ENCODE peak calls at places on chromosomes 4 and X, in six cellular contexts. One of them, this sample, is unnamed.

GRCh38 chrX:129642641-129643040 is 12.1 kb downstream of the APLN start:
- DNase-seq in lower lobe of right lung: no peak
- DNase-seq in heart left ventricle: no peak
- DNase-seq in choroid plexus epithelial cell: no peak
- DNase-seq in Peyer's patch: no peak
- DNase-seq in GM12865: no peak
- DNase-seq in this sample: peak

GRCh38 chr4:4578981-4579380 is 37.1 kb upstream of the STX18 start:
- DNase-seq in GM12865: no peak
- DNase-seq in Peyer's patch: no peak
- DNase-seq in heart left ventricle: no peak
- DNase-seq in lower lobe of right lung: no peak
- DNase-seq in choroid plexus epithelial cell: no peak
- DNase-seq in this sample: no peak

GRCh38 chrX:135484636-135485289 is 35.7 kb upstream of the INTS6L start:
- DNase-seq in GM12865: peak
- DNase-seq in lower lobe of right lung: no peak
- DNase-seq in heart left ventricle: no peak
- DNase-seq in choroid plexus epithelial cell: peak
- DNase-seq in Peyer's patch: no peak
- DNase-seq in this sample: peak

GRCh38 chrX:40012800-40013682 is 84.7 kb downstream of the BCOR start:
- DNase-seq in GM12865: peak
- DNase-seq in heart left ventricle: peak
- DNase-seq in lower lobe of right lung: peak
- DNase-seq in Peyer's patch: peak
- DNase-seq in choroid plexus epithelial cell: peak
- DNase-seq in this sample: peak

GRCh38 chr4:120704529-120704928 is 218.0 kb downstream of the PRDM5 start:
- DNase-seq in Peyer's patch: no peak
- DNase-seq in heart left ventricle: no peak
- DNase-seq in GM12865: no peak
- DNase-seq in lower lobe of right lung: no peak
- DNase-seq in choroid plexus epithelial cell: no peak
- DNase-seq in this sample: no peak

GRCh38 chrX:31224321-31225012 is 152.6 kb upstream of the FTHL17 start:
- DNase-seq in lower lobe of right lung: no peak
- DNase-seq in heart left ventricle: no peak
- DNase-seq in choroid plexus epithelial cell: no peak
- DNase-seq in GM12865: no peak
- DNase-seq in Peyer's patch: no peak
- DNase-seq in this sample: no peak

GRCh38 chr4:41256131-41256739 is 493 bp upstream of the UCHL1 start:
- DNase-seq in heart left ventricle: no peak
- DNase-seq in choroid plexus epithelial cell: peak
- DNase-seq in GM12865: no peak
- DNase-seq in lower lobe of right lung: no peak
- DNase-seq in Peyer's patch: no peak
- DNase-seq in this sample: no peak

GRCh38 chr4:41728571-41728908 is 20.0 kb downstream of the PHOX2B start:
- DNase-seq in lower lobe of right lung: no peak
- DNase-seq in Peyer's patch: no peak
- DNase-seq in GM12865: no peak
- DNase-seq in heart left ventricle: no peak
- DNase-seq in choroid plexus epithelial cell: peak
- DNase-seq in this sample: peak

GRCh38 chr4:148447672-148448071 is 5.5 kb upstream of the NR3C2 start:
- DNase-seq in Peyer's patch: no peak
- DNase-seq in GM12865: no peak
- DNase-seq in choroid plexus epithelial cell: no peak
- DNase-seq in heart left ventricle: no peak
- DNase-seq in lower lobe of right lung: no peak
- DNase-seq in this sample: no peak

GRCh38 chr4:149766135-149766534 is 49.5 kb downstream of the IQCM start:
- DNase-seq in heart left ventricle: no peak
- DNase-seq in GM12865: no peak
- DNase-seq in Peyer's patch: no peak
- DNase-seq in lower lobe of right lung: no peak
- DNase-seq in choroid plexus epithelial cell: no peak
- DNase-seq in this sample: no peak

GRCh38 chr4:157706134-157706533 is 466.7 kb downstream of the GASK1B start:
- DNase-seq in Peyer's patch: no peak
- DNase-seq in GM12865: no peak
- DNase-seq in choroid plexus epithelial cell: no peak
- DNase-seq in heart left ventricle: no peak
- DNase-seq in lower lobe of right lung: no peak
- DNase-seq in this sample: no peak

GRCh38 chrX:143429021-143429570 is 88.2 kb downstream of the SPANXN3 start:
- DNase-seq in GM12865: no peak
- DNase-seq in lower lobe of right lung: no peak
- DNase-seq in heart left ventricle: no peak
- DNase-seq in Peyer's patch: no peak
- DNase-seq in choroid plexus epithelial cell: no peak
- DNase-seq in this sample: peak

GRCh38 chr4:165814256-165815010 is 58.6 kb upstream of the TLL1 start:
- DNase-seq in choroid plexus epithelial cell: peak
- DNase-seq in lower lobe of right lung: no peak
- DNase-seq in Peyer's patch: no peak
- DNase-seq in heart left ventricle: no peak
- DNase-seq in GM12865: no peak
- DNase-seq in this sample: peak

GRCh38 chr4:99190336-99190735 is 28.7 kb downstream of the ADH6 start:
- DNase-seq in Peyer's patch: no peak
- DNase-seq in lower lobe of right lung: no peak
- DNase-seq in GM12865: no peak
- DNase-seq in heart left ventricle: no peak
- DNase-seq in choroid plexus epithelial cell: no peak
- DNase-seq in this sample: no peak

GRCh38 chr4:126051709-126052424 is 737.1 kb downstream of the FAT4 start:
- DNase-seq in GM12865: no peak
- DNase-seq in choroid plexus epithelial cell: peak
- DNase-seq in Peyer's patch: no peak
- DNase-seq in heart left ventricle: peak
- DNase-seq in lower lobe of right lung: no peak
- DNase-seq in this sample: peak

GRCh38 chrX:130810561-130810960 is 92.4 kb downstream of the ENOX2 start:
- DNase-seq in lower lobe of right lung: no peak
- DNase-seq in GM12865: no peak
- DNase-seq in choroid plexus epithelial cell: no peak
- DNase-seq in heart left ventricle: no peak
- DNase-seq in Peyer's patch: no peak
- DNase-seq in this sample: no peak

GRCh38 chrX:129759576-129760061 is 20.1 kb upstream of the SASH3 start:
- DNase-seq in GM12865: peak
- DNase-seq in Peyer's patch: no peak
- DNase-seq in lower lobe of right lung: peak
- DNase-seq in heart left ventricle: peak
- DNase-seq in choroid plexus epithelial cell: peak
- DNase-seq in this sample: peak

GRCh38 chr4:144171697-144172096 is 31.2 kb upstream of the GYPA start:
- DNase-seq in choroid plexus epithelial cell: no peak
- DNase-seq in lower lobe of right lung: no peak
- DNase-seq in heart left ventricle: no peak
- DNase-seq in GM12865: no peak
- DNase-seq in Peyer's patch: no peak
- DNase-seq in this sample: no peak

GRCh38 chrX:104254442-104255115 is at the start of gene ESX1:
- DNase-seq in choroid plexus epithelial cell: peak
- DNase-seq in heart left ventricle: no peak
- DNase-seq in Peyer's patch: no peak
- DNase-seq in lower lobe of right lung: no peak
- DNase-seq in GM12865: no peak
- DNase-seq in this sample: no peak

GRCh38 chr4:151045907-151046306 is 30.8 kb upstream of the LRBA start:
- DNase-seq in heart left ventricle: no peak
- DNase-seq in choroid plexus epithelial cell: no peak
- DNase-seq in GM12865: peak
- DNase-seq in lower lobe of right lung: no peak
- DNase-seq in Peyer's patch: no peak
- DNase-seq in this sample: peak

GRCh38 chr4:34972189-34972588 is 1272.1 kb downstream of the ARAP2 start:
- DNase-seq in choroid plexus epithelial cell: no peak
- DNase-seq in Peyer's patch: no peak
- DNase-seq in lower lobe of right lung: no peak
- DNase-seq in heart left ventricle: no peak
- DNase-seq in GM12865: no peak
- DNase-seq in this sample: peak

GRCh38 chrX:109967151-109967550 is 35.8 kb upstream of the TMEM164 start:
- DNase-seq in heart left ventricle: no peak
- DNase-seq in GM12865: no peak
- DNase-seq in Peyer's patch: no peak
- DNase-seq in choroid plexus epithelial cell: peak
- DNase-seq in lower lobe of right lung: no peak
- DNase-seq in this sample: peak

GRCh38 chrX:103464774-103465117 is 54.5 kb downstream of the RAB40A start:
- DNase-seq in heart left ventricle: peak
- DNase-seq in lower lobe of right lung: peak
- DNase-seq in GM12865: peak
- DNase-seq in choroid plexus epithelial cell: peak
- DNase-seq in Peyer's patch: peak
- DNase-seq in this sample: peak

GRCh38 chr4:41957634-41958033 is 22.4 kb downstream of the TMEM33 start:
- DNase-seq in heart left ventricle: no peak
- DNase-seq in Peyer's patch: no peak
- DNase-seq in choroid plexus epithelial cell: peak
- DNase-seq in GM12865: peak
- DNase-seq in lower lobe of right lung: no peak
- DNase-seq in this sample: peak

GRCh38 chr4:99159699-99160098 is 15.6 kb upstream of the ADH4 start:
- DNase-seq in Peyer's patch: no peak
- DNase-seq in heart left ventricle: no peak
- DNase-seq in lower lobe of right lung: no peak
- DNase-seq in GM12865: no peak
- DNase-seq in choroid plexus epithelial cell: no peak
- DNase-seq in this sample: peak

GRCh38 chr4:159144112-159144694 is 41.3 kb downstream of the RAPGEF2 start:
- DNase-seq in choroid plexus epithelial cell: no peak
- DNase-seq in GM12865: no peak
- DNase-seq in Peyer's patch: no peak
- DNase-seq in lower lobe of right lung: no peak
- DNase-seq in heart left ventricle: no peak
- DNase-seq in this sample: no peak

GRCh38 chrX:129013574-129013973 is 509.7 kb downstream of the SMARCA1 start:
- DNase-seq in lower lobe of right lung: no peak
- DNase-seq in GM12865: no peak
- DNase-seq in choroid plexus epithelial cell: no peak
- DNase-seq in Peyer's patch: no peak
- DNase-seq in heart left ventricle: no peak
- DNase-seq in this sample: peak

DNA sequence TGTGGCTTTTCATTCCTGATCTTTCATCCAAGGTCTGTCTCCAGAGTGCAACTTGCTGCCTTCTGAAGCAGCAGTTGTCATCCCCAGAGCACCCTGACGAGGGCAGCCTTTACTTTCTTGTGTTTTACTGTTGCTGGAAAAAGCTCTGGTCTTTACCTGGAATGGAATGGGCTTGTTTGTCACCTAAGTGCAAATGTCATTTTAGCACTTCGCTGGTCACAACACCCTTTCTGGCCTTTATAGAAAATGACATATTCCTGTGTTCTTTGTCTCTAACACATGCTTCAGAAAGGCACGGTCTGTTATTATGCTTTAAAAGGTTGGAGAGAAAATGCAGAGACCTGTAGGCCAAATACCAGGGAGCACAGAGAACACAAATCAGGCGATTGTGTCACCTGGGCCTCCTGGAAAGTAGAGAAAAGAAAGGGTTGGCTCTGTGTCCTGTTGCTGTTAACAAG is 332.7 kb upstream of the IGFBP7 start:
- DNase-seq in heart left ventricle: peak
- DNase-seq in choroid plexus epithelial cell: peak
- DNase-seq in lower lobe of right lung: no peak
- DNase-seq in Peyer's patch: no peak
- DNase-seq in GM12865: peak
- DNase-seq in this sample: peak
- TF ChIP-seq CTCF in heart left ventricle: peak
- TF ChIP-seq CTCF in choroid plexus epithelial cell: peak
- TF ChIP-seq CTCF in lower lobe of right lung: peak
- TF ChIP-seq CTCF in Peyer's patch: no peak
- TF ChIP-seq CTCF in GM12865: peak
- TF ChIP-seq CTCF in this sample: peak

DNA sequence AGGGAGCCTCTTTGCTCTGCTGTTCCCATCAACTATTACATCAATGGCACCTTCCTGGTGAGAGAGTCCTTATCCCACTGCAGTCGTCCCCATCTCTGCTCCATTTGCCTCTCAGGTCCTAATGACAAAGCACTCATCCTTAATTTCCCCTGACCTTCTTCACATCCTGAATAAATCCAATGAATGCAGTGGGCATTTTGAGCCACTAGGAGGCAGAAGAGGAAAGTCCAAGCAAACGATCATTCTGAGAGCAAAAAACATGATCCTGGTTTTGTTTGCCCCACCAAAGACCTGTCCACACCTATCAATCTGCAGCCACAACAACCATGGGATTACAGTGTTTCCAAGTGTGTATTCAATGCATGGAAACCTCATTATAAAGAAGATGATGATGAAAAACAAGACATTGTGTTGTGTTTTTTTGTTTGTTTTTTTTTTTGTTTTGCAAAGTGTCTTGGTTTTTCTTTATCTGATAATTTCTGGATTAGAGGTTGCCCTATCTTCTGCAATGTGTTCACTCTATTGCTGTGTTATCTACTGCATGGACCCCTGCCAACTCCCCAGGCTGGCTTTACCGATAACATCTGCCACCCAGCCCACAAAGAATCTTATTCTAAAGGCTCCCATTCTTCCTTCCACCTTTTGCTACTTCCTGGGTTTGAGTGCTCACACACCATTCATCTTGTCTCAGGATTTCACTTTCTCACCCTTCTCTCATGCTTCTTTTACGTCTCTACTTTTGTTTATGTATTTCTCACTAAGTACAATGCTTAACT is 207.2 kb downstream of the NLGN4X start:
- DNase-seq in Peyer's patch: no peak
- DNase-seq in lower lobe of right lung: no peak
- DNase-seq in choroid plexus epithelial cell: peak
- DNase-seq in heart left ventricle: no peak
- DNase-seq in GM12865: peak
- DNase-seq in this sample: peak
- TF ChIP-seq CTCF in Peyer's patch: peak
- TF ChIP-seq CTCF in lower lobe of right lung: peak
- TF ChIP-seq CTCF in choroid plexus epithelial cell: peak
- TF ChIP-seq CTCF in heart left ventricle: peak
- TF ChIP-seq CTCF in GM12865: peak
- TF ChIP-seq CTCF in this sample: peak

DNA sequence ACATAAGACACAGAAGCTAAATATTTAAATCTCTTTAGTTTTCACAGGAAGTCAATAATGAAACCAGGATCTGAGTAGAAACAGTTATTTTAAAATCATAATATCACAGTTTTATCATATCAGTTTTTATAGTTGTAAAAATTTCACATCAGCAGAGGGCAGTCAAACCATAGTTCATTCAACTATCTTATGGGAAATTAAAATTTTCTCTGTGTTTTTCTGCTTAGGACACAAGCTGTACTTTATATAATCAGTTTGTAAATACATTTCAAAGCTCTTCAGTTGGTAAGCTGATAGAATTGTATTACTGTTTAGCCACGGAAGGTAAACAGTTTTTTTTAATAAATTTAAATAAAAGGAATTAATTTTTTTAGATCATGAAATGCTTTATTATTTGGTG is 204.8 kb upstream of the NUDT6 start:
- DNase-seq in heart left ventricle: no peak
- DNase-seq in lower lobe of right lung: no peak
- DNase-seq in Peyer's patch: no peak
- DNase-seq in choroid plexus epithelial cell: peak
- DNase-seq in GM12865: no peak
- DNase-seq in this sample: peak
- TF ChIP-seq CTCF in heart left ventricle: peak
- TF ChIP-seq CTCF in lower lobe of right lung: peak
- TF ChIP-seq CTCF in Peyer's patch: no peak
- TF ChIP-seq CTCF in choroid plexus epithelial cell: peak
- TF ChIP-seq CTCF in GM12865: no peak
- TF ChIP-seq CTCF in this sample: peak

GRCh38 chr4:175054980-175055379 is 136.8 kb downstream of the ADAM29 start:
- DNase-seq in heart left ventricle: peak
- DNase-seq in Peyer's patch: no peak
- DNase-seq in GM12865: peak
- DNase-seq in lower lobe of right lung: no peak
- DNase-seq in choroid plexus epithelial cell: no peak
- DNase-seq in this sample: no peak
- TF ChIP-seq CTCF in heart left ventricle: no peak
- TF ChIP-seq CTCF in Peyer's patch: no peak
- TF ChIP-seq CTCF in GM12865: peak
- TF ChIP-seq CTCF in lower lobe of right lung: no peak
- TF ChIP-seq CTCF in choroid plexus epithelial cell: no peak
- TF ChIP-seq CTCF in this sample: no peak